ENCODE peak calls at places on chromosomes 1 and 21, in nine cellular contexts. U, D, M, N, E, F, G, I and A are unnamed samples.
A peak's percentile ranks its signal among the peaks of the same experiment; 100 is the strongest.

GRCh38 chr1:224507771-224508523 is 73.3 kb upstream of the WDR26 start:
- DNase-seq in U (no peak), D (no peak), M (no peak), N (no peak), E (no peak), F (no peak), G (no peak), I (no peak), A (no peak)

GRCh38 chr1:53330819-53331218 is 2.9 kb upstream of the LRP8 start:
- DNase-seq in U (peak; percentile 36), D (peak; percentile 8), M (no peak), N (no peak), E (no peak), F (no peak), G (peak; percentile 80), I (no peak), A (no peak)

GRCh38 chr1:110563089-110563488 is 43.1 kb downstream of the KCNA2 start:
- DNase-seq in U (no peak), D (no peak), M (no peak), N (no peak), E (no peak), F (no peak), G (no peak), I (no peak), A (no peak)

GRCh38 chr1:217249857-217250256 is 381.0 kb downstream of the GPATCH2 start:
- DNase-seq in U (no peak), D (no peak), M (no peak), N (no peak), E (no peak), F (no peak), G (no peak), I (no peak), A (no peak)

GRCh38 chr1:56169856-56170255 is 409.5 kb downstream of the PLPP3 start:
- DNase-seq in U (no peak), D (no peak), M (no peak), N (no peak), E (peak; percentile 45), F (no peak), G (no peak), I (no peak), A (no peak)

GRCh38 chr1:25913166-25913565 is 6.9 kb upstream of the STMN1 start:
- DNase-seq in U (no peak), D (no peak), M (no peak), N (no peak), E (no peak), F (no peak), G (no peak), I (no peak), A (no peak)

GRCh38 chr21:35382696-35383095 is 333.6 kb upstream of the RUNX1 start:
- DNase-seq in U (no peak), D (no peak), M (no peak), N (no peak), E (peak; percentile 84), F (no peak), G (no peak), I (no peak), A (no peak)

GRCh38 chr1:17027403-17027802 is 15.7 kb upstream of the ATP13A2 start:
- DNase-seq in U (no peak), D (no peak), M (peak; percentile 65), N (no peak), E (no peak), F (no peak), G (peak; percentile 76), I (no peak), A (no peak)

GRCh38 chr1:182299728-182300581 is 91.6 kb downstream of the GLUL start:
- DNase-seq in U (peak; percentile 78), D (peak; percentile 25), M (no peak), N (peak; percentile 36), E (peak; percentile 52), F (no peak), G (peak; percentile 66), I (no peak), A (no peak)

GRCh38 chr1:45679123-45679522 is 7.2 kb downstream of the GPBP1L1 start:
- DNase-seq in U (no peak), D (no peak), M (no peak), N (no peak), E (peak; percentile 34), F (no peak), G (no peak), I (no peak), A (no peak)

GRCh38 chr1:204844326-204844725 is 26.3 kb upstream of the NFASC start:
- DNase-seq in U (no peak), D (no peak), M (no peak), N (no peak), E (no peak), F (no peak), G (no peak), I (no peak), A (no peak)

GRCh38 chr1:2107586-2108212 is 57.5 kb downstream of the PRKCZ start:
- DNase-seq in U (no peak), D (no peak), M (peak; percentile 63), N (no peak), E (no peak), F (no peak), G (no peak), I (no peak), A (no peak)

GRCh38 chr1:115545791-115546733 is 95.7 kb upstream of the VANGL1 start:
- DNase-seq in U (peak; percentile 93), D (peak; percentile 25), M (no peak), N (no peak), E (peak; percentile 97), F (peak; percentile 82), G (no peak), I (peak; percentile 79), A (peak; percentile 92)

GRCh38 chr1:227767401-227768396 is 32.5 kb downstream of the SNAP47 start:
- DNase-seq in U (no peak), D (no peak), M (no peak), N (no peak), E (no peak), F (no peak), G (peak; percentile 31), I (no peak), A (no peak)

GRCh38 chr1:178341218-178341956 is 155.4 kb downstream of the CLEC20A start:
- DNase-seq in U (peak; percentile 95), D (peak; percentile 19), M (no peak), N (no peak), E (peak; percentile 94), F (peak; percentile 48), G (peak; percentile 74), I (peak; percentile 48), A (peak; percentile 23)

GRCh38 chr21:34307991-34308532 is 55.7 kb upstream of the KCNE2 start:
- DNase-seq in U (no peak), D (no peak), M (no peak), N (no peak), E (no peak), F (no peak), G (no peak), I (no peak), A (no peak)

GRCh38 chr1:72288886-72289285 is 6.5 kb upstream of the NEGR1 start:
- DNase-seq in U (no peak), D (no peak), M (no peak), N (no peak), E (no peak), F (no peak), G (no peak), I (no peak), A (no peak)

GRCh38 chr21:43306911-43307676 is 119.8 kb downstream of the SIK1 start:
- DNase-seq in U (no peak), D (no peak), M (peak; percentile 50), N (no peak), E (peak; percentile 68), F (no peak), G (peak; percentile 63), I (peak; percentile 56), A (no peak)

GRCh38 chr1:87449348-87449963 is 120.8 kb downstream of the LMO4 start:
- DNase-seq in U (no peak), D (peak; percentile 16), M (no peak), N (no peak), E (peak; percentile 11), F (no peak), G (no peak), I (no peak), A (no peak)

GRCh38 chr1:158121604-158122254 is 59.0 kb upstream of the CD1D start:
- DNase-seq in U (peak; percentile 89), D (no peak), M (no peak), N (peak; percentile 29), E (peak; percentile 36), F (no peak), G (no peak), I (peak; percentile 65), A (no peak)
- TF ChIP-seq CTCF in U (peak; percentile 91), D (peak; percentile 51), M (peak; percentile 45), N (peak; percentile 57), E (peak; percentile 52), F (peak; percentile 71), G (peak; percentile 59), I (peak; percentile 87), A (peak; percentile 59)

DNA sequence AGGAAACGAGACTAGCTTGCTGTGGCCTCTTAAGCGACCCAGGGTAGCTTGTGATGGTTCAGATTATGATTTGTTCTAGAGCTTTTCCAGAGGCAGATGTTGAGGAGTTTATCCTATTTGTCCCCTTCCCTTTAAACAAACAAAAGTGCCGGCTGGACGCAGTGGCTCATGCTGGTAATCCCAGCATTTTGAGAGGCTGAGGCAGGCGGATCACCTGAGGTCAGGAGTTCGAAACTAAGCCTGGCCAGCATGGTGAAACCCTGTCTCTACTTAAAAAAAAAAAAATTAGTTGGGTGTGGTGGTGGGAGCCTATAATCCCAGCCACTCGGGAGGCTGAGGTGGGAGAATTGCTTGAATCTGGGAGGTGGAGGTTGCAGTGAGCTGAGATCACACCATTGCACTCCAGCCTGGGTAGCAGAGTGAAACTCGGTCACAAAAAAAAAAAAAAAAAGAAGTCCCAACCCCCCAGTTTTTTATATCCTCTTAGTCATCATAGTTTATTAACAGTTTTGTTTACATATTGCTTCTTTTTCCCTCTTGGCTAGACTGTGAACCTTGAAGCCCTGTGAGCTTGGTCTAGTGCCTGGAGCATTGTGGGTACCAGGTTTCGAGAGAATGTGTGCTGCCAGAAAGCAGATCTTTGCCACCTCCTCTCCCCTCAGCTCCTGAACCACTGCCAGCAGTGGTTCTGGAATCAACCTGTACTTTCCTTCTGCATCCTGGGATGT is 29.8 kb downstream of the MAPKAPK2 start:
- DNase-seq in U (no peak), D (no peak), M (no peak), N (peak; percentile 58), E (peak; percentile 56), F (peak; percentile 80), G (peak; percentile 28), I (peak; percentile 85), A (no peak)
- H3K4me3 ChIP-seq in U (no peak overlapping the region), D (no peak overlapping the region), M (no peak overlapping the region), N (no peak overlapping the region), E (no peak overlapping the region), F (no peak overlapping the region), G (no peak overlapping the region), I (no peak overlapping the region), A (no peak overlapping the region)

GRCh38 chr1:106564192-106564591 is 492.3 kb upstream of the PRMT6 start:
- DNase-seq in U (no peak), D (no peak), M (no peak), N (no peak), E (no peak), F (no peak), G (no peak), I (no peak), A (no peak)
- TF ChIP-seq CTCF in U (no peak), D (no peak), M (no peak), N (no peak), E (no peak), F (no peak), G (no peak), I (no peak), A (no peak)

DNA sequence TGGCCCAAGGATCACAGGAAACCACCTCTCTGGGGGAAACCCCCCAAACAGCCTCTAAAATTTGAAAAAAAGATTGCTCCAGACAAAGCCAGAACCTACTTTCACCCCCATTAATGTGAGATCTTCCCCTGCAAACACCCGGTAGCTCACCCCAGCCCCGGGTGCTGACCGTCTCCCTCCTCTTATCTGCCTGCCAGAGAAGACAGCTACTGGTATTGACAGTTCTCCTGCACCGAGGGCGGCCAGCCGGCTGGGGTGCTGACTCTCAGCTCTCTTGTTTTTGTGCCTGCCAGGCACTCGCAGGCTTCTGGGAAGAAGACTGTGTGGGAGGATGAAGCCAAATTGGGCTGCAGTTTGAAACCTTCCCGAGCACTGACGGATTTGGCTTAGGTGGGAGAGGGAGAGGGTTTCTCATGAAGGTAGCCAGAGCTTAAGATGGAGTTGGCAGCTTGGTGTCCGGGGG is 48.2 kb downstream of the RASSF5 start:
- DNase-seq in U (peak; percentile 70), D (peak; percentile 59), M (peak; percentile 81), N (peak; percentile 39), E (peak; percentile 29), F (no peak), G (no peak), I (no peak), A (no peak)
- H3K4me3 ChIP-seq in U (no peak overlapping the region), D (no peak overlapping the region), M (no peak overlapping the region), N (peak overlapping the region; percentile 94), E (no peak overlapping the region), F (no peak overlapping the region), G (no peak overlapping the region), I (no peak overlapping the region), A (no peak overlapping the region)